ENCODE peak calls at places on chromosomes 12 and 14, in ten cellular contexts. X is non-pigmented ciliary epithelial cell; O is stimulated activated CD4-positive, alpha-beta T cell treated with anti-CD3 and anti-CD28 coated beads, TNF-alpha, amount 100 ng/mL, for 24 hours; B is activated CD4-positive, CD25-positive, alpha-beta regulatory T cell treated with anti-CD3 and anti-CD28 coated beads, Interleukin-2, amount 50 U/mL, for 16 hours; V is fibroblast of the aortic adventitia; J is stimulated activated CD8-positive, alpha-beta memory T cell treated with anti-CD3 and anti-CD28 coated beads, Interleukin-7, amount 100 ng/mL, for 24 hours; D is psoas muscle; C is NCI-H1417; R is NCI-H2171; M is D341Med. E is an unnamed sample.
A peak's percentile ranks its signal among the peaks of the same experiment; 100 is the strongest.

GRCh38 chr12:102297412-102297811 is 99.8 kb upstream of the PMCH start:
- DNase-seq in X (no peak), O (no peak), B (no peak), V (no peak), J (no peak), D (no peak), C (no peak), R (no peak), M (no peak), E (no peak)

GRCh38 chr14:94770251-94770749 is 387 bp upstream of the GSC start:
- DNase-seq in X (no peak), O (no peak), B (no peak), V (peak; percentile 49), J (no peak), D (no peak), C (no peak), R (no peak), M (peak; percentile 81), E (no peak)

GRCh38 chr12:113194971-113195391 is 9.5 kb downstream of the RITA1 start:
- DNase-seq in X (no peak), O (no peak), B (no peak), V (peak; percentile 66), J (no peak), D (no peak), C (no peak), R (no peak), M (no peak), E (no peak)

GRCh38 chr14:101074124-101075024 is 170.9 kb upstream of the RTL1 start:
- DNase-seq in X (no peak), O (no peak), B (no peak), V (no peak), J (no peak), D (no peak), C (no peak), R (no peak), M (peak; percentile 16), E (no peak)

GRCh38 chr14:99564903-99565259 is 39.1 kb downstream of the CCDC85C start:
- DNase-seq in X (no peak), O (no peak), B (no peak), V (no peak), J (no peak), D (no peak), C (no peak), R (no peak), M (no peak), E (no peak)

GRCh38 chr12:94815958-94816357 is 165.6 kb upstream of the TMCC3 start:
- DNase-seq in X (no peak), O (no peak), B (no peak), V (no peak), J (no peak), D (no peak), C (no peak), R (no peak), M (no peak), E (no peak)

GRCh38 chr14:105192866-105193731 is 12.0 kb upstream of the NUDT14 start:
- DNase-seq in X (no peak), O (no peak), B (no peak), V (no peak), J (no peak), D (no peak), C (no peak), R (no peak), M (no peak), E (peak; percentile 76)

GRCh38 chr14:93037354-93037753 is 78.4 kb downstream of the ITPK1 start:
- DNase-seq in X (no peak), O (no peak), B (no peak), V (no peak), J (no peak), D (no peak), C (no peak), R (no peak), M (no peak), E (no peak)

GRCh38 chr14:32054536-32054935 is 22.6 kb upstream of the ARHGAP5 start:
- DNase-seq in X (no peak), O (no peak), B (no peak), V (no peak), J (no peak), D (no peak), C (no peak), R (no peak), M (no peak), E (no peak)